ENCODE peak calls at places on chromosomes 6 and 20, in six cellular contexts. N is heart right ventricle, X is transverse colon, J is mesenchymal stem cell, G is tibial nerve, P is adrenal gland. Q is an unnamed sample.

GRCh38 chr20:50628326-50628725 is 63.0 kb downstream of the RIPOR3 start:
- DNase-seq in X (no peak), J (no peak), P (no peak), N (no peak), G (no peak), Q (no peak)

GRCh38 chr6:105483492-105483891 is 80.6 kb upstream of the PREP start:
- DNase-seq in G (no peak), X (no peak), P (peak), J (peak), N (no peak), Q (no peak)

GRCh38 chr6:47512872-47513271 is 35.3 kb downstream of the CD2AP start:
- DNase-seq in N (no peak), J (peak), G (no peak), P (no peak), X (no peak), Q (no peak)

GRCh38 chr6:169794317-169795055 is 43.1 kb downstream of the ERMARD start:
- DNase-seq in P (no peak), G (no peak), N (no peak), J (no peak), X (no peak), Q (peak)

GRCh38 chr6:137155830-137156229 is 17.6 kb downstream of the IL22RA2 start:
- DNase-seq in G (no peak), J (peak), X (no peak), P (no peak), N (no peak), Q (no peak)

GRCh38 chr6:121697921-121698320 is 262.5 kb downstream of the GJA1 start:
- DNase-seq in X (no peak), N (no peak), J (no peak), P (no peak), G (no peak), Q (no peak)

GRCh38 chr6:90790058-90790457 is 203.2 kb upstream of the MAP3K7 start:
- DNase-seq in G (no peak), P (no peak), N (no peak), J (peak), X (no peak), Q (no peak)

GRCh38 chr6:2536451-2536850 is 214.3 kb downstream of the MYLK4 start:
- DNase-seq in J (no peak), N (no peak), P (no peak), X (no peak), G (no peak), Q (no peak)

GRCh38 chr20:7714549-7714948 is 225.7 kb downstream of the HAO1 start:
- DNase-seq in J (no peak), G (no peak), P (no peak), N (no peak), X (no peak), Q (no peak)

GRCh38 chr6:168937061-168937460 is 316.6 kb downstream of the THBS2 start:
- DNase-seq in N (no peak), P (no peak), X (no peak), J (no peak), G (no peak), Q (no peak)

GRCh38 chr6:17725083-17725482 is 18.4 kb upstream of the NUP153 start:
- DNase-seq in J (peak), G (no peak), X (peak), P (no peak), N (peak), Q (peak)

GRCh38 chr6:4336778-4337442 is 201.5 kb upstream of the ECI2 start:
- DNase-seq in G (no peak), N (no peak), J (peak), X (no peak), P (no peak), Q (no peak)

GRCh38 chr20:34544109-34544793 is 14.3 kb upstream of the MAP1LC3A start:
- DNase-seq in J (no peak), X (peak), N (no peak), G (no peak), P (no peak), Q (peak)

GRCh38 chr6:144310761-144311160 is 25.6 kb downstream of the UTRN start:
- DNase-seq in X (no peak), N (no peak), J (no peak), P (no peak), G (no peak), Q (no peak)

GRCh38 chr6:145733770-145734169 is 1.6 kb downstream of the EPM2A start:
- DNase-seq in X (no peak), G (no peak), J (peak), P (no peak), N (no peak), Q (no peak)

GRCh38 chr20:55650609-55651228 is 354.6 kb downstream of the CBLN4 start:
- DNase-seq in J (no peak), N (no peak), X (no peak), P (no peak), G (no peak), Q (no peak)

GRCh38 chr6:46062312-46062711 is 46.7 kb upstream of the CLIC5 start:
- DNase-seq in J (no peak), X (peak), P (peak), G (no peak), N (no peak), Q (no peak)

GRCh38 chr20:1942486-1943266 is 47.5 kb downstream of the SIRPA start:
- DNase-seq in N (no peak), P (no peak), X (no peak), G (no peak), J (no peak), Q (no peak)

GRCh38 chr6:111657146-111657545 is 51.5 kb upstream of the TRAF3IP2 start:
- DNase-seq in P (no peak), N (no peak), X (no peak), G (no peak), J (peak), Q (no peak)

GRCh38 chr6:136969930-136970329 is 47.8 kb downstream of the SLC35D3 start:
- DNase-seq in J (no peak), G (no peak), X (no peak), N (no peak), P (no peak), Q (no peak)

GRCh38 chr20:47099749-47100515 is 205.3 kb downstream of the EYA2 start:
- DNase-seq in X (no peak), J (no peak), P (no peak), N (peak), G (no peak), Q (peak)

GRCh38 chr20:48026981-48027592 is 241.8 kb upstream of the SULF2 start:
- DNase-seq in G (no peak), P (no peak), J (no peak), X (no peak), N (no peak), Q (no peak)

GRCh38 chr20:37741560-37741959 is 47.7 kb downstream of the CTNNBL1 start:
- DNase-seq in N (no peak), P (no peak), J (no peak), G (no peak), X (no peak), Q (no peak)

GRCh38 chr6:80132942-80133517 is 26.6 kb downstream of the BCKDHB start:
- DNase-seq in P (peak), G (peak), N (peak), X (peak), J (peak), Q (peak)

DNA sequence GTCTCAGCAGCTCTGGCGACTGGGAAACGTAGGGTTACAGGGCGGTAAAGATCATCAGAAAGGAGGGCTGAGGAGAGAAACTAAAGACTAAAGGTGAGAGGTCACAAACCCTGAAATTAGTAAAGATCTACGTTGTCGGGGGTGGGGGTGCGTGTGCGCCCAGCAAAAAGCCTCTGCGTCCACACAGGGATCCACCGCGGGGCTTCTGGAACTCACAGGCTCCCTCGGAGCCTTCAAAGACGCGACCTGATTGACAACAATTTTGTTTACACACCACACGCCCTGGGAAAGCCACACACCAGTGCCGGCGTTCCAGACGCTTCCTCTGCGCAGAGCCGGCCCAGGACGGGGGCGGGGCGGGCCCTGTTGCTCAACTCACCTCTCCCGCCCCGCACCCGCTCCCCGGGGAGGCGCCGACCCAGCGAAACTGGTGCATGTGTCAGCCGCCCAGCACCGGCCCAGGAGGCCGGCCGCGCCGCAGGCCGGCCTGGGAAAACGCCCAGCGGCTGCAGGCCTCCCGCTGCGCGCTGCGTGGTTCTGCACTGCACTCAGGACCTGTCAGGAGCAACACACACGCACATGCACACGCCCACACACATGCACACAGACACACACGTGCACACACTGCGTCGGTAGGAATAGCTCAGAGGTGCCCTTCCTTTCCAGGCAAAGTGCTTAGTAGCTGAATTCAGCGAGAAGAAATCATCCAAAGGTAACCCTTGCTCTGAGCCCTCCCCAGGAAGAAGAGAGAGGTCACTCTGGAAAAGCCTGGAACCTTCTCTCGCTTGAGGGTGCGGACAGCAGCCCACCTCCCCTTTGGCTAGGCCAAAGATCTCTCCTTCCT is 57.2 kb upstream of the ARID1B start:
- DNase-seq in P (peak), J (peak), X (peak), N (peak), G (peak), Q (peak)
- H3K4me3 ChIP-seq in P (no peak), J (peak), X (peak), N (no peak), G (peak), Q (peak)

DNA sequence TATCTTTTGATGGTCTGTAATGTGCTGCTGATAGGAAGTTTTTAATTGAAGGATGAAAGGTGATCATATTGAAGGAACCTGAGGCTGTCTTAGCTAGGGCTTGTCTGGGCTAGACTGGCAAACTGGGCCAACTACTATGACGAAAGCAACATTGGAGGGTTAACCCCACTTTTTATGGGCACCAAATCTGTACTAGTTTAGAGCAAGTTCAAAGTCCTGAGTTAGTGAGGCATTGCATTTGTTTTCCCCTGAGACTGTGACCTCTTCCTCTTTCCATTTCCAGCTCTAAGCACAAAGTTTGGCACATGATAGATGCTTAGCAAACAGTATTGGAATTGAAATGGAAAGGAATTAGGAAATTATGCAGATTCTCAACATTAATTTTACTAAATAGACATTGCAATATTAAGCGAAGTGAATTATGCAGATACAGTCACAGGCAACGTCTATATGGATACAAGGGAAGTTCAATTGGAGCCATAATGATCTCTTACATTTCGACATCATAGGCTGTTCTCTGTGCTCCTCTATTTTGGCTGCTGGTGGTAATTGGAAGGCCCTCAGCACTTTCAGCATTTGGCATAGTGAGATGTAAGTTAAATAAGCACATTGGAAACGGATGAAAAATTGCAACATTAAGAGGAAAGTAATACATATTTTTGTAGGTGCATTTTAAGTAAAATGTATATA is 22.2 kb downstream of the CEP57L1 start:
- DNase-seq in J (no peak), X (peak), G (no peak), P (no peak), N (no peak), Q (no peak)
- H3K4me3 ChIP-seq in J (peak), X (no peak), G (no peak), P (no peak), N (no peak), Q (no peak)

GRCh38 chr6:157983439-157984119 is 1.9 kb downstream of the SYNJ2 start:
- DNase-seq in J (no peak), N (no peak), X (no peak), G (no peak), P (no peak), Q (no peak)
- H3K4me3 ChIP-seq in J (peak), N (no peak), X (no peak), G (no peak), P (no peak), Q (no peak)

GRCh38 chr6:116268589-116269293 is 11.0 kb downstream of the TSPYL1 start:
- DNase-seq in N (no peak), J (peak), G (no peak), P (no peak), X (no peak), Q (no peak)

GRCh38 chr6:116265081-116265829 is 11.4 kb upstream of the TSPYL4 start:
- DNase-seq in G (no peak), X (no peak), N (no peak), J (no peak), P (no peak), Q (peak)

GRCh38 chr6:116263353-116263752 is 9.5 kb upstream of the TSPYL4 start:
- DNase-seq in G (no peak), P (no peak), J (no peak), X (no peak), N (no peak), Q (no peak)

GRCh38 chr6:116267879-116268588 is 11.7 kb downstream of the TSPYL1 start:
- DNase-seq in N (no peak), J (no peak), P (no peak), G (no peak), X (no peak), Q (no peak)

GRCh38 chr6:116266803-116267202 is 12.9 kb downstream of the TSPYL1 start:
- DNase-seq in P (no peak), X (no peak), G (no peak), N (no peak), J (peak), Q (no peak)
- H3K4me3 ChIP-seq in P (no peak), X (no peak), G (no peak), N (no peak), J (no peak), Q (no peak)

GRCh38 chr6:41600499-41601247 is 37.6 kb upstream of the MDFI start:
- DNase-seq in X (no peak), G (no peak), N (no peak), J (no peak), P (no peak), Q (no peak)

GRCh38 chr6:41601248-41601549 is 37.1 kb upstream of the MDFI start:
- DNase-seq in J (no peak), X (no peak), N (no peak), P (no peak), G (no peak), Q (no peak)

GRCh38 chr6:41602422-41602743 is 35.9 kb upstream of the MDFI start:
- DNase-seq in J (no peak), G (no peak), N (no peak), P (no peak), X (no peak), Q (no peak)

GRCh38 chr6:41604006-41604405 is 34.3 kb upstream of the MDFI start:
- DNase-seq in P (no peak), N (no peak), G (no peak), X (no peak), J (no peak), Q (no peak)

GRCh38 chr6:41602864-41603608 is 35.2 kb upstream of the MDFI start:
- DNase-seq in X (peak), G (peak), J (peak), P (peak), N (peak), Q (peak)
- H3K4me3 ChIP-seq in X (no peak), G (no peak), J (peak), P (no peak), N (no peak), Q (no peak)

DNA sequence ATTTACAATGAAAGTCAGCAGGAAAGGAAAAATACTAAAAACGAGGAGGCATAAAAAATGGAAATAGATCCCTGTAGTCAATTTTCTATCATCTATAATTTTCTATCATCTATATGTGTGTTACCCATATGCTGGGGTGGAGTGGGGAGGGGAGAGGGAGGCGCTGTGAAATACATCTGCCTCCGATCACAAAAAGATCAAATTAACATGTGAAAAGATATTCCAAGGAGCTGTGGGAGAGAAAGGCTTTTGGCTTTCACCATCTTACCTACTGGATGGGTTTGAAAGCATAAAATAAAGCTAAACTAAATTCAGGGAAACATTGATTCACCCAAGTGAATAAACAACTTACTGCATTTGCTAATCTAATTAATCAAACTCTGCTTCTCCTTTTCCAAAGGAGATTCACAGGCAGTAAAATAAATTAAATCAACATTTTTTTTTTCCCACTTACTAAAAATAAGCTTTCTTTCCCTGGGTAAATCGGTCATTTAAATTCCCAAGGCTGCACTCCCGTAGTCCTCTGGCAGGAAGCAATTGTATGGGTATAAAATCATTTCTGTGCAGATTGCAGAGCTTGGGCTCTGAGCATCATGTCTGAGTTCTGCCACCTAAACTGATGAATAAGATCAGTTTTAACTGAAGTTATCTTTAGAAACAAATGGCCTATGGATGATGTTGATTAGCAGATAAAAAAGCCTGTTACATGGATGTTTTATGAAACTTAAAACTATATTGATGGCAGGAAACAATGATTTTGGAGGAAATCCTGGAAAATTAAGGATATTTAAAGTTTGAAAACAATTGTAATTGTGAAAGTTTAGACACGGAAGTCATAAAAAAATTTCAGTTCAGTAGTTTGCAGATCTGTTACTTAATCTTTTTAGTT is 147.9 kb downstream of the SOX4 start:
- DNase-seq in X (no peak), J (peak), G (no peak), N (no peak), P (no peak), Q (no peak)
- H3K4me3 ChIP-seq in X (no peak), J (no peak), G (no peak), N (no peak), P (no peak), Q (no peak)

GRCh38 chr6:113630738-113631535 is 226.2 kb upstream of the MARCKS start:
- DNase-seq in P (no peak), N (peak), J (peak), G (no peak), X (peak), Q (no peak)
- H3K4me3 ChIP-seq in P (no peak), N (no peak), J (no peak), G (no peak), X (no peak), Q (no peak)

GRCh38 chr6:158071121-158072082 is 89.7 kb downstream of the SYNJ2 start:
- DNase-seq in P (no peak), G (no peak), J (no peak), N (no peak), X (no peak), Q (peak)
- H3K4me3 ChIP-seq in P (no peak), G (no peak), J (no peak), N (no peak), X (no peak), Q (no peak)

DNA sequence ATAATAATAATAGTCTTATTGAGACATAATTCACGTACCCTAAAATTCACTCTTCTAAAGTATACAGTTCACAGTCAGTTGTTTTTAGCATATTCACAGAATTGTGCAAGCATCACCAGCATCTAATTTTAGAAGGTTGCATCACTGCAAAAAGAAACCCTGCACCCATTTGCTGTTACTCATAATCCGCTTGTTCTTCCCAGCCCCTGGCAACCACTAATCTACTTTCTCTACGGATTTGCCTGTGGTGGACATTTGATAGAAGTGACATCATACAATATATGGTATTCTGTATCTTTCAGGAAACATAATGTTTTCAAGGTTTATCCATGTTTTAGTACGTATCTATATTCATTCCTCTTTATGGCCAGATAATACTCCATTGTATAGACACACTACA is 41.5 kb upstream of the FAM184A start:
- DNase-seq in J (peak), X (no peak), G (no peak), P (no peak), N (no peak), Q (no peak)
- H3K4me3 ChIP-seq in J (no peak), X (no peak), G (no peak), P (no peak), N (no peak), Q (no peak)

GRCh38 chr6:157272866-157273755 is 50.2 kb downstream of the TMEM242 start:
- DNase-seq in X (no peak), G (no peak), P (no peak), N (no peak), J (peak), Q (no peak)
- H3K4me3 ChIP-seq in X (no peak), G (peak), P (no peak), N (no peak), J (no peak), Q (no peak)